ENCODE peak calls at places on chromosomes 11 and 22, in five cellular contexts. P is ovary, U is Caco-2, X is uterus, R is thyroid gland. H is an unnamed sample. For H3K36me3, the result is how much of the 10 kb centered on the place peaks cover.

GRCh38 chr11:118923721-118924587 is 1.8 kb downstream of the BCL9L start:
- DNase-seq in X (no peak), R (peak), P (no peak), U (no peak), H (peak)

GRCh38 chr11:67355023-67355793 is 1.9 kb upstream of the POLD4 start:
- DNase-seq in R (no peak), U (peak), X (no peak), P (peak), H (peak)

GRCh38 chr22:33163815-33164214 is 105.6 kb upstream of the SYN3 start:
- DNase-seq in P (no peak), U (no peak), R (no peak), X (no peak), H (no peak)

GRCh38 chr11:117449111-117449693 is 121.5 kb downstream of the CEP164 start:
- DNase-seq in X (no peak), U (no peak), P (no peak), R (no peak), H (no peak)

GRCh38 chr11:1275021-1275420 is 34.4 kb downstream of the TOLLIP start:
- DNase-seq in R (no peak), X (no peak), U (no peak), P (no peak), H (no peak)

GRCh38 chr22:30305519-30305905 is 16.2 kb upstream of the CASTOR1 start:
- DNase-seq in R (peak), X (peak), P (peak), U (no peak), H (peak)

GRCh38 chr11:2451916-2452694 is 7.3 kb downstream of the KCNQ1 start:
- DNase-seq in U (peak), X (no peak), P (peak), R (no peak), H (peak)

GRCh38 chr22:40666151-40666848 is 13.0 kb upstream of the MCHR1 start:
- DNase-seq in P (no peak), X (peak), U (no peak), R (peak), H (peak)

GRCh38 chr11:105769627-105770026 is 159.8 kb downstream of the GRIA4 start:
- DNase-seq in P (no peak), X (no peak), U (no peak), R (no peak), H (no peak)

GRCh38 chr22:38080847-38081635 is 2.9 kb downstream of the SLC16A8 start:
- DNase-seq in P (no peak), R (peak), U (no peak), X (no peak), H (peak)

GRCh38 chr11:6321356-6321755 is 1.1 kb upstream of the CAVIN3 start:
- DNase-seq in R (no peak), X (peak), P (no peak), U (no peak), H (no peak)

GRCh38 chr11:15149050-15149449 is 34.3 kb downstream of the INSC start:
- DNase-seq in R (no peak), U (no peak), X (no peak), P (no peak), H (no peak)

GRCh38 chr22:39937881-39938280 is 22.3 kb upstream of the TMA7B start:
- DNase-seq in X (no peak), U (no peak), R (no peak), P (no peak), H (no peak)

GRCh38 chr11:13831707-13832106 is 130.8 kb upstream of the SPON1 start:
- DNase-seq in P (no peak), R (peak), X (no peak), U (no peak), H (no peak)

GRCh38 chr22:25388866-25389540 is 169.6 kb downstream of the CRYBB2 start:
- DNase-seq in X (no peak), U (no peak), R (no peak), P (no peak), H (no peak)

GRCh38 chr11:2536440-2536989 is 91.7 kb downstream of the KCNQ1 start:
- DNase-seq in U (peak), P (peak), R (no peak), X (no peak), H (peak)

GRCh38 chr11:72762641-72763304 is 10.6 kb upstream of the ARAP1 start:
- DNase-seq in R (no peak), U (no peak), P (no peak), X (no peak), H (no peak)

GRCh38 chr22:48077699-48078098 is 1315.2 kb downstream of the TBC1D22A start:
- DNase-seq in P (no peak), R (no peak), U (no peak), X (no peak), H (no peak)

GRCh38 chr11:69205929-69206612 is 50.3 kb downstream of the SMIM38 start:
- DNase-seq in U (peak), R (no peak), P (no peak), X (no peak), H (no peak)

GRCh38 chr11:93291146-93291545 is 39.4 kb upstream of the DEUP1 start:
- DNase-seq in R (no peak), P (no peak), U (no peak), X (no peak), H (no peak)

GRCh38 chr11:58688779-58689503 is 42.8 kb downstream of the GLYAT start:
- DNase-seq in P (no peak), U (no peak), R (no peak), X (no peak), H (no peak)

GRCh38 chr11:115008774-115009173 is 330.4 kb downstream of the NXPE2 start:
- DNase-seq in P (no peak), U (no peak), R (no peak), X (no peak), H (no peak)

GRCh38 chr22:45072322-45072903 is 62.6 kb upstream of the PHF21B start:
- DNase-seq in U (peak), R (no peak), X (no peak), P (peak), H (no peak)

GRCh38 chr22:45970709-45971388 is 6.1 kb downstream of the WNT7B start:
- DNase-seq in P (no peak), X (no peak), U (no peak), R (no peak), H (no peak)

GRCh38 chr22:18058770-18059169 is 19.0 kb upstream of the PEX26 start:
- DNase-seq in U (no peak), P (no peak), X (no peak), R (no peak), H (no peak)

GRCh38 chr11:1092145-1092670 is 17.5 kb downstream of the MUC2 start:
- DNase-seq in P (no peak), R (no peak), X (no peak), U (no peak), H (no peak)

GRCh38 chr22:19876314-19876940 is 21.8 kb upstream of the GNB1L start:
- DNase-seq in X (peak), P (peak), U (peak), R (peak), H (peak)

GRCh38 chr11:68328374-68329091 is 16.1 kb downstream of the LRP5 start:
- DNase-seq in P (peak), U (no peak), R (peak), X (peak), H (peak)

GRCh38 chr11:134472188-134472455 is 60.1 kb upstream of the B3GAT1 start:
- DNase-seq in R (no peak), X (no peak), P (no peak), U (no peak), H (no peak)
- H3K4me3 ChIP-seq in R (no peak), X (no peak), P (no peak), U (no peak), H (no peak)

GRCh38 chr11:78961186-78961782 is 386.6 kb upstream of the NARS2 start:
- DNase-seq in P (no peak), U (peak), R (peak), X (no peak), H (no peak)
- TF ChIP-seq CTCF in P (no peak), U (peak), R (no peak), X (no peak), H (peak)

GRCh38 chr11:70431611-70432010 is 33.3 kb downstream of the CTTN start:
- DNase-seq in U (no peak), X (no peak), P (no peak), R (no peak), H (peak)
- H3K36me3 ChIP-seq in U (under half), X (under half), P (under half), R (half or more), H (half or more)

GRCh38 chr11:47552581-47553416 is at the start of gene CELF1:
- DNase-seq in R (peak), X (peak), U (peak), P (peak), H (peak)

GRCh38 chr11:47553417-47553746 is 450 bp upstream of the CELF1 start:
- DNase-seq in P (no peak), R (no peak), X (no peak), U (no peak), H (no peak)

GRCh38 chr11:47550288-47551052 is 2.5 kb downstream of the CELF1 start:
- DNase-seq in X (no peak), P (no peak), U (no peak), R (no peak), H (no peak)

GRCh38 chr11:47552086-47552580 is 799 bp downstream of the CELF1 start:
- DNase-seq in U (peak), P (peak), X (peak), R (peak), H (no peak)

GRCh38 chr11:47551086-47551485 is 1.8 kb downstream of the CELF1 start:
- DNase-seq in P (no peak), R (no peak), X (no peak), U (no peak), H (no peak)
- H3K4me3 ChIP-seq in P (no peak), R (no peak), X (no peak), U (no peak), H (no peak)

DNA sequence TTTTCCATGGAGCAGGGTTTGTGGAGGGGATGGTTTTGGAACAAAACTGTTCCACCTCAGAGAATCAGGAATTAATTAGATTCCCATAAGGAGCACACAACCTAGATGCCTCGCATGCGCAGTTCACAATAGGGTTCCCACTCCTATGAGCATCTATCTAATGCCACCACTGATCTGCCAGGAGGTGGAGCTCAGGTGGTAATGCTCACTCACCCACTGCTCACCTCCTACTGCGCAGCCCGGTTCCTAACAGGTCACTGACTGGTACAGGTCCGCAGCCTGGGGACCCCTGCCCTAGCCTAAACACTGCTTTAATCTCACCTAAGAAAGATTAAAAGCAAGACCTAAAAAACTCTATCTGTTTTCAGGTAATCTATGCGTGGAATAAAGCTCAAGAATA is 553.0 kb downstream of the JRKL start:
- DNase-seq in R (no peak), U (no peak), X (no peak), P (no peak), H (no peak)
- TF ChIP-seq CTCF in R (no peak), U (no peak), X (no peak), P (no peak), H (no peak)

GRCh38 chr22:23272834-23273233 is 92.5 kb downstream of the BCR start:
- DNase-seq in X (no peak), R (no peak), U (no peak), P (no peak), H (no peak)
- H3K36me3 ChIP-seq in X (under half), R (under half), U (under half), P (under half), H (under half)

GRCh38 chr11:66293352-66293751 is 1.7 kb downstream of the TMEM151A start:
- DNase-seq in U (peak), P (no peak), X (no peak), R (no peak), H (no peak)

GRCh38 chr11:66291706-66292542 is at the start of gene TMEM151A:
- DNase-seq in P (no peak), U (peak), X (no peak), R (no peak), H (no peak)

GRCh38 chr11:66291303-66291705 is 390 bp upstream of the TMEM151A start:
- DNase-seq in X (no peak), U (peak), R (no peak), P (no peak), H (no peak)

GRCh38 chr11:66293777-66294625 is 2.3 kb downstream of the TMEM151A start:
- DNase-seq in U (no peak), R (no peak), X (no peak), P (no peak), H (no peak)

GRCh38 chr11:66292543-66293332 is 1.0 kb downstream of the TMEM151A start:
- DNase-seq in P (no peak), R (no peak), U (peak), X (no peak), H (no peak)
- H3K4me3 ChIP-seq in P (no peak), R (no peak), U (peak), X (no peak), H (no peak)

DNA sequence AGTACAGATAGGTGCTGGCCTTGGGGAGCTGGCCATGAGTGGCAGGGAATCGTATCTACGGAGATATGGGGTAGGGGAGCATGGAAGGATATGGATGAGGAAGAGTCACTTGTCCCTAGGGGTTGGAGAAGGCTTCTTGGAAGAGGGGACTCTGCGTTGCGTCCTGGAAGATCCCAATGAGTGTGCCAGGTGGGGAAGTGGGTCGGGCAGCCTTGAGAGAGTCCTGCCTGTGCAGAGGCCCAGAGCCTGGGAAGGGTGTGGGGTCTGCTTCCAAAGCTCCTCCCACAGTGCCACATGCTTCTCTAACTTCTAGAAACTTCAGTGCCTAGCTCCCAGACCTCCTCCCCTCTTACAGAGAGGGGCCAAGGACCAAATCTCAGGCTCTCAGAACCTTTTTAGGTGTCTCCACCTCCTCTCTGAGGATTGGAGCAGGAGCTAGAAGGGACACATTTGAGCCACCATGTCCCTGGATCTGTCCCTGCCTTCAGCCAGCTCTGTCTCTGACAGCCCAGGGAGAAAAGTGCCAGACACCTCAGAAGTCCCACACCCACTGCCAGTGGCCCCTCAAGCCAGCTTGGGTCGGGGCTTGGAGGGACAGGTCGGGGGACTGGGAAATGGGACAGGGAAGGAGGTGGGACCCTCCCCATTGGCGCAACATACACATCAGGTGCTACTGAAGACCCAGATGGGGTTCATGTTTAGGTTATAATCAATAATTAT is 11.0 kb downstream of the RHBDD3 start:
- DNase-seq in X (no peak), U (no peak), P (no peak), R (no peak), H (no peak)
- TF ChIP-seq CTCF in X (no peak), U (no peak), P (no peak), R (no peak), H (no peak)

DNA sequence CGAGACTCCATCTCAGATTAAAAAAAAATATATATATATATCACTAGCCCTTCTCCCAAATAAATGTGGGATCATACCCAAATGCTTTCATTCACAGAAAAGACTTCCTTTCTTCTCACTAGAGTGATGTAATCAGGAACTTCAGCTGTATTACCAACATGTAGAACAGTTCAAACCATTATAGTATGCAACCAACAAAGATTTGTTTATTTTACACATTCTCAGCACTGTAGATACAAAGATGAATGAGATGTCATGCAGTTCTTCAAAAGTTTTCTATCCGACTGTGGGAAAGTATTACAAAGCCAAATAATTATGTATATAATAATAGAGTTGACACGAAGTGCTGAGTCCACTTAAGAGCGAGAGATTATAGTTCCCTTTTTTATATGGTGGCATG is 22.2 kb upstream of the ZNF143 start:
- DNase-seq in R (no peak), P (no peak), U (no peak), X (no peak), H (no peak)
- H3K36me3 ChIP-seq in R (half or more), P (under half), U (under half), X (under half), H (half or more)

GRCh38 chr22:49966041-49966715 is 5.6 kb downstream of the PIM3 start:
- DNase-seq in X (peak), U (peak), P (peak), R (no peak), H (peak)

GRCh38 chr22:49964136-49964492 is 3.5 kb downstream of the PIM3 start:
- DNase-seq in P (no peak), R (no peak), X (peak), U (no peak), H (no peak)

GRCh38 chr22:49966716-49967332 is 6.3 kb downstream of the PIM3 start:
- DNase-seq in U (peak), P (peak), R (no peak), X (peak), H (peak)

GRCh38 chr22:49964493-49965290 is 4.1 kb downstream of the PIM3 start:
- DNase-seq in U (peak), P (peak), R (no peak), X (peak), H (no peak)

GRCh38 chr22:49965291-49966040 is 4.9 kb downstream of the PIM3 start:
- DNase-seq in U (peak), X (peak), R (no peak), P (peak), H (peak)
- H3K4me3 ChIP-seq in U (no peak), X (no peak), R (peak), P (no peak), H (no peak)

H was measured in heart left ventricle.